ENCODE peak calls at places on chromosomes 3 and 15, in six cellular contexts. K, Z, J, C, V and T are unnamed samples.

GRCh38 chr3:57298041-57298440 is 5.6 kb upstream of the ASB14 start:
- DNase-seq in C (peak; percentile 40), J (peak; percentile 5), Z (no peak), K (peak; percentile 36), V (no peak), T (no peak)

GRCh38 chr3:16390581-16390980 is 122.9 kb downstream of the RFTN1 start:
- DNase-seq in J (no peak), Z (no peak), C (no peak), V (no peak), K (no peak), T (no peak)

GRCh38 chr15:90347666-90348065 is 4.4 kb upstream of the ZNF774 start:
- DNase-seq in C (peak; percentile 31), V (no peak), J (no peak), Z (no peak), K (no peak), T (no peak)

GRCh38 chr3:26100176-26100575 is 310.3 kb downstream of the OXSM start:
- DNase-seq in C (no peak), J (no peak), Z (no peak), V (no peak), K (no peak), T (no peak)

GRCh38 chr3:148866261-148866660 is 1.2 kb downstream of the CPA3 start:
- DNase-seq in J (no peak), C (peak; percentile 69), Z (no peak), K (no peak), V (no peak), T (no peak)

GRCh38 chr15:98715401-98715800 is 67.1 kb downstream of the IGF1R start:
- DNase-seq in Z (no peak), K (no peak), J (no peak), C (no peak), V (no peak), T (no peak)

GRCh38 chr3:186965141-186965879 is 35.0 kb downstream of the ST6GAL1 start:
- DNase-seq in K (no peak), Z (no peak), J (no peak), C (peak; percentile 24), V (peak; percentile 43), T (no peak)

GRCh38 chr3:35528728-35529127 is 110.6 kb upstream of the ARPP21 start:
- DNase-seq in K (no peak), Z (no peak), V (no peak), J (peak; percentile 35), C (no peak), T (no peak)

GRCh38 chr3:107211608-107212007 is 165.6 kb upstream of the CCDC54 start:
- DNase-seq in J (no peak), K (no peak), Z (no peak), V (no peak), C (no peak), T (no peak)

GRCh38 chr15:62440731-62441130 is 275.6 kb upstream of the C2CD4B start:
- DNase-seq in Z (no peak), C (no peak), K (no peak), V (no peak), J (no peak), T (no peak)

GRCh38 chr3:127851899-127852298 is 29.6 kb upstream of the MGLL start:
- DNase-seq in C (no peak), K (no peak), J (no peak), Z (no peak), V (no peak), T (no peak)
- TF ChIP-seq BHLHE40 in C (no peak), K (no peak), J (no peak), Z (no peak), V (no peak), T (no peak)

DNA sequence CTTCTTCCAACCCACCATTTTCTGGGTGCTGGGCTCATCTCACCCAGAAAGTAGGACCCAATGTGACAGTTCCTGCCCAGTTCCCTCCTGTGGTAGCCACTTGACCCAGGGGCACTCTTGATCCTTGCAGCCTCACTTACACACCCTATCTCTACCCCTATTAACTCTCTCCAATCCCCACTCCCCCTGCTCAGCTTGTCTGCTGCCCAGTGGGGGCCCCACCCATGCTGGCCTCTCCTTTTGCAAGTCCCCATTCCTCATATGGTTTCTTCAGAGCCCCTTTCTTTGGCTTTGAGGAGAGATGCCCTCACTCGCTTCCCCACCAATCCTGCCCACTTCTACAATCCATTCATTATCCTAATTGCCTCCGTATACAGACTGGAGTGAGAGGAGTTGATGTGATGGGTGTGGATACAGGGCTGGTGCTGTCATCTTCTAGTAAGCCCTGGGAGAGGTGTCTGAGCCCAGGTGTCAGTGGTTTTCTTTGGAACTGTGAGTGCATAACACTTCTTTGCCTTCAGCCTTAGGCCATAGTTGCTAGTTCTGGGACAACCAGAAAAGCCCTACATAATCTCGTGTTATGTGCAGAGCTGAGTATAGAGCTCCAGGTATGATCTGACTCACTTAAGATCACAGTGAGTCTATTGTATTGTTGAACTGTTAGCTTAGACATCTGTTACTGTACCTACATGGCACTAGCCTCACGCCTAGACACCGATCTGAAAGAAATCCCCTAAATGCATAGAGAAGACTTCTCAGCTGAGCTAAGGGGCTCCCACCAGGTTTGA is 4.8 kb upstream of the CCR5 start:
- DNase-seq in V (no peak), C (no peak), K (no peak), J (no peak), Z (no peak), T (no peak)
- TF ChIP-seq BHLHE40 in V (no peak), C (no peak), K (no peak), J (no peak), Z (no peak), T (no peak)

DNA sequence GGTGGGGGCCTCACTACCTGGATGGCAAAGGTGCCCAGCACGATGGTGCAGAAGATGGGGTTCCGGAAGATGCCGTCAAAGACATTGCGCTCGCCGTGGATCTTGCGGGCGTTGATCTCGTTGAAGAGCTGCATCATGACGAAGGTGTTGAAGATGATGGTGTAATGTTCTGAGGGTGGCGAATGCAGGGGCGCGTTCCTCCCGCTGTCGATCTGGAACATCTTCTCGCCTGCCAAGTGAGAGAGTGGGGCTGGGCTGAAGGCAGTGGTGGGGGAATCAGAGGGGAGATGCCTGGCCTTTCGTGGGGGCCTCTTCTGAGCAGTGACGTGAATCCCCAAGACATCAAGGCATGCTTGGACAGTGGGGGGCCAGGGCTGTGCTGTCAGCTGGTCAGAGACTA is 19.6 kb upstream of the SEC13 start:
- DNase-seq in C (no peak), Z (no peak), J (no peak), K (no peak), V (no peak), T (no peak)
- TF ChIP-seq BHLHE40 in C (no peak), Z (no peak), J (no peak), K (no peak), V (no peak), T (no peak)

GRCh38 chr3:63724987-63725386 is 72.5 kb downstream of the SNTN start:
- DNase-seq in C (peak; percentile 87), Z (no peak), J (no peak), K (peak; percentile 1), V (no peak), T (no peak)

GRCh38 chr3:63719796-63720445 is 67.4 kb downstream of the SNTN start:
- DNase-seq in J (no peak), Z (no peak), C (no peak), V (no peak), K (no peak), T (no peak)
- TF ChIP-seq BHLHE40 in J (no peak), Z (no peak), C (no peak), V (no peak), K (no peak), T (no peak)

GRCh38 chr3:128879991-128880390 is 571 bp downstream of the ACAD9 start:
- DNase-seq in K (peak; percentile 17), V (no peak), C (no peak), Z (no peak), J (no peak), T (peak; percentile 25)
- TF ChIP-seq BHLHE40 in K (no peak), V (no peak), C (no peak), Z (no peak), J (no peak), T (no peak)